ENCODE peak calls at places on chromosomes 12 and 14, in four cellular contexts. U is K562, B is H1, M is GM12878. R is an unnamed sample. For H3K4me1, the result is how much of the 10 kb centered on the place peaks cover.

GRCh38 chr14:26598672-26599131 is 869 bp upstream of the NOVA1 start:
- DNase-seq in B (no peak), U (no peak), M (no peak), R (no peak)

GRCh38 chr14:99579077-99579836 is 24.8 kb downstream of the CCDC85C start:
- DNase-seq in U (no peak), B (no peak), M (no peak), R (no peak)

GRCh38 chr14:80867091-80867490 is 74.4 kb downstream of the CEP128 start:
- DNase-seq in B (no peak), U (no peak), M (no peak), R (no peak)

GRCh38 chr14:32933623-32933942 is 5.1 kb upstream of the NPAS3 start:
- DNase-seq in M (no peak), U (no peak), B (no peak), R (no peak)

GRCh38 chr12:24742378-24742777 is 206.5 kb downstream of the BCAT1 start:
- DNase-seq in M (peak), B (no peak), U (no peak), R (no peak)

GRCh38 chr14:61284001-61284400 is 2.9 kb upstream of the TMEM30B start:
- DNase-seq in M (no peak), U (no peak), B (no peak), R (no peak)

GRCh38 chr12:130477221-130477620 is 139.5 kb downstream of the PIWIL1 start:
- DNase-seq in U (no peak), B (no peak), M (no peak), R (no peak)

GRCh38 chr14:44970907-44971306 is 8.9 kb downstream of the TOGARAM1 start:
- DNase-seq in M (no peak), B (no peak), U (no peak), R (no peak)

GRCh38 chr12:71469235-71469873 is 29.8 kb downstream of the LGR5 start:
- DNase-seq in B (no peak), U (peak), M (no peak), R (peak)

GRCh38 chr12:87848248-87848868 is 180.8 kb downstream of the C12orf50 start:
- DNase-seq in B (no peak), U (peak), M (peak), R (peak)

GRCh38 chr12:97754306-97754705 is 291.7 kb downstream of the RMST start:
- DNase-seq in M (no peak), B (no peak), U (no peak), R (no peak)

GRCh38 chr12:1833596-1834028 is 13.2 kb downstream of the LRTM2 start:
- DNase-seq in B (no peak), M (no peak), U (no peak), R (no peak)

GRCh38 chr12:1832801-1833595 is 12.6 kb downstream of the LRTM2 start:
- DNase-seq in M (no peak), B (no peak), U (no peak), R (no peak)

GRCh38 chr12:1830401-1830845 is 10.1 kb downstream of the LRTM2 start:
- DNase-seq in M (no peak), B (no peak), U (no peak), R (no peak)

GRCh38 chr12:1829306-1829900 is 9.0 kb downstream of the LRTM2 start:
- DNase-seq in U (no peak), M (no peak), B (no peak), R (no peak)

GRCh38 chr12:1830981-1831930 is 10.9 kb downstream of the LRTM2 start:
- DNase-seq in U (peak), B (peak), M (no peak), R (no peak)
- TF ChIP-seq EGR1 in U (no peak), B (no peak), M (no peak), R (no peak)

GRCh38 chr12:43501705-43502104 is 50.3 kb downstream of the ADAMTS20 start:
- DNase-seq in U (no peak), B (no peak), M (no peak), R (peak)
- TF ChIP-seq JUND in U (no peak), B (no peak), M (no peak), R (no peak)

GRCh38 chr14:68608235-68608962 is 184.5 kb downstream of the ZFP36L1 start:
- DNase-seq in U (no peak), B (no peak), M (no peak), R (no peak)

GRCh38 chr14:68609012-68609411 is 183.9 kb downstream of the ZFP36L1 start:
- DNase-seq in B (no peak), U (no peak), M (no peak), R (no peak)

GRCh38 chr14:68611611-68612010 is 181.3 kb downstream of the ZFP36L1 start:
- DNase-seq in B (no peak), M (no peak), U (no peak), R (no peak)

GRCh38 chr14:68612049-68612448 is 180.8 kb downstream of the ZFP36L1 start:
- DNase-seq in M (no peak), U (no peak), B (no peak), R (no peak)

DNA sequence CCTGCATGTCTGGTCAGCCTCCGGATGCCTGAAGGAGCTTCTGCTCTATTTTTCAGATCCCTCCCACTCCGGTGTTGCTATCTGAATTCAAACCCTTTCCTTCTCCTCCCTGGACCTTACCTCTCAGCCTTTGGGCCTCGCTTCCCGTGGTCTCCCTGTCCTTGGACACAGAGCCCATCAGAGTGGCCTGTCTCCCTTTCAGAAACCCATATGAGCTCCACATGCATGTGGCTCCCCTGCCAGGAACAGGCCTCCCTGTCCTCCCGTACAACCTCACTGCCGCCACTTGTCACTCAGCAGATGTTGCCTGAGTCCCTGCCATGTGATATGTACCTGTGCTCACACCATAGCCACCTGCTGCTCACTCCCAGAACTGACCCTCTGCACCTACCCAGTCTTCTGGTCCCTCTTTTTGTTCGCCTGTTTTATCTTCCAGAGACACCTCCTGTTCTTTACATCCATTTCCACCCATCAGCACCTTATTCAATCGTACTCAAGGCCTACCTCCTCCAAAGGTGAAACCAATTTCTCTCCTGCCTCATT is 182.5 kb downstream of the ZFP36L1 start:
- DNase-seq in B (no peak), U (no peak), M (no peak), R (peak)
- H3K4me1 ChIP-seq in B (under half), U (under half), M (under half), R (under half)

GRCh38 chr14:95478309-95478708 is 38.1 kb downstream of the SYNE3 start:
- DNase-seq in M (no peak), B (no peak), U (no peak), R (no peak)
- TF ChIP-seq EGR1 in M (no peak), B (no peak), U (no peak), R (no peak)

DNA sequence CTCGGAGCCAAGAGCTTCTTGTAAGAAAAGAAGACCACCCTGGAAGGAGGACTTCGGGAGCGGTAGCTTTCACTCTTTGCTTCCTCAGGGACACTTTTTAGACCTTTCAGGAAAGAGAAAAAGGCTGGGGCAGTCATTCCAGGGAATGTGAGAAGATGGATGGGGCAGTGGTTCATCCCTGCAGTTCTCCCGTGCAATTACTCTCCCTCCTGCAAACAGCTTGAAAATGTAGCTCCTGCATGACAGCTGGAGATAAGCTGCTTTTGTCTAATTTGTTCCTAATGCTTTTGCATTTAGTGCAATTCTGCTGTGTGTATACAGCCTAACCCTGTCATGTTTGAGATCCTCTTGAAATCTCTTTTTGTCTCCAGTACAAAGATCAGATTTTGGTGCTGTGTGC is 16.2 kb upstream of the MYO1H start:
- DNase-seq in M (no peak), B (no peak), U (no peak), R (no peak)
- TF ChIP-seq JUND in M (no peak), B (no peak), U (no peak), R (no peak)

R was measured in HCT116.